ENCODE peak calls at places on chromosomes 2 and 18, in eight cellular contexts. O is CD8-positive, alpha-beta T cell; H is astrocyte of the spinal cord; E is cardiac muscle cell; M is NCI-H1092 treated with DMSO at 0.1 percent for 48 hours; P is GM12865; L is HEK293T; F is pancreas. R is an unnamed sample.

GRCh38 chr2:38835015-38835601 is 40.6 kb downstream of the DHX57 start:
- DNase-seq in O (no peak), H (peak; percentile 17), E (peak; percentile 39), M (no peak), P (peak; percentile 17), L (no peak), F (no peak), R (no peak)

GRCh38 chr2:220665108-220665471 is 907.0 kb downstream of the EPHA4 start:
- DNase-seq in O (no peak), H (no peak), E (no peak), M (peak; percentile 74), P (no peak), L (no peak), F (no peak), R (no peak)

GRCh38 chr18:26655614-26656400 is 107.5 kb upstream of the KCTD1 start:
- DNase-seq in O (no peak), H (peak; percentile 58), E (peak; percentile 63), M (peak; percentile 28), P (no peak), L (peak; percentile 71), F (peak; percentile 64), R (peak; percentile 89)

GRCh38 chr18:70172225-70172624 is 33.3 kb downstream of the RTTN start:
- DNase-seq in O (no peak), H (peak; percentile 32), E (peak; percentile 55), M (no peak), P (peak; percentile 17), L (no peak), F (no peak), R (no peak)

GRCh38 chr2:173399229-173399628 is 44.6 kb downstream of the CDCA7 start:
- DNase-seq in O (no peak), H (no peak), E (no peak), M (no peak), P (no peak), L (no peak), F (no peak), R (no peak)

GRCh38 chr2:190722825-190723224 is 73.9 kb downstream of the NAB1 start:
- DNase-seq in O (no peak), H (no peak), E (no peak), M (no peak), P (peak; percentile 32), L (no peak), F (no peak), R (no peak)

GRCh38 chr2:224194161-224194560 is 155.1 kb upstream of the SERPINE2 start:
- DNase-seq in O (no peak), H (no peak), E (peak; percentile 45), M (no peak), P (no peak), L (no peak), F (no peak), R (no peak)

GRCh38 chr18:36294031-36294430 is 3.5 kb upstream of the FHOD3 start:
- DNase-seq in O (no peak), H (no peak), E (no peak), M (no peak), P (no peak), L (no peak), F (no peak), R (no peak)

GRCh38 chr2:11498543-11499034 is 32.6 kb upstream of the E2F6 start:
- DNase-seq in O (no peak), H (no peak), E (no peak), M (peak; percentile 53), P (peak; percentile 92), L (no peak), F (peak; percentile 68), R (no peak)

GRCh38 chr2:213806125-213806726 is 522.0 kb downstream of the SPAG16 start:
- DNase-seq in O (no peak), H (peak; percentile 55), E (peak; percentile 53), M (peak; percentile 17), P (peak; percentile 23), L (no peak), F (no peak), R (no peak)

GRCh38 chr2:191245869-191246531 is 796 bp downstream of the MYO1B start:
- DNase-seq in O (peak; percentile 51), H (peak; percentile 77), E (peak; percentile 72), M (peak; percentile 28), P (no peak), L (peak; percentile 61), F (peak; percentile 79), R (peak; percentile 96)

GRCh38 chr2:121254748-121255147 is 30.3 kb downstream of the TFCP2L1 start:
- DNase-seq in O (no peak), H (no peak), E (no peak), M (peak; percentile 64), P (no peak), L (no peak), F (no peak), R (no peak)

GRCh38 chr2:206158563-206159345 is 490 bp downstream of the NDUFS1 start:
- DNase-seq in O (no peak), H (peak; percentile 44), E (peak; percentile 42), M (peak; percentile 44), P (no peak), L (peak; percentile 22), F (no peak), R (no peak)

GRCh38 chr2:109703076-109703475 is 88.9 kb downstream of the SOWAHC start:
- DNase-seq in O (no peak), H (no peak), E (peak; percentile 47), M (no peak), P (no peak), L (no peak), F (no peak), R (no peak)

GRCh38 chr18:55416791-55417190 is 171.2 kb downstream of the TCF4 start:
- DNase-seq in O (no peak), H (no peak), E (no peak), M (no peak), P (no peak), L (no peak), F (no peak), R (no peak)

GRCh38 chr2:203498161-203498560 is 36.9 kb downstream of the RAPH1 start:
- DNase-seq in O (no peak), H (peak; percentile 80), E (peak; percentile 84), M (no peak), P (no peak), L (no peak), F (no peak), R (no peak)

R was measured in endodermal cell.